ENCODE peak calls at places on chromosomes 16 and 17, in ten cellular contexts. L is CD4-positive, CD25-positive, alpha-beta regulatory T cell; D is nephron progenitor cell; J is NCI-H345; A is stimulated activated CD8-positive, alpha-beta memory T cell treated with anti-CD3 and anti-CD28 coated beads, Interleukin-12 subunit alpha, Interleukin-12 subunit beta, amount 100 ng/mL, for 1 hour; T is ureter; N is natural killer cell; C is pulmonary artery endothelial cell; K is activated B cell treated with CpG ODN at 0.5 μM for 24 hours; B is memory B cell. W is an unnamed sample.

GRCh38 chr16:52451971-52452421 is 94.9 kb downstream of the TOX3 start:
- DNase-seq in L (no peak), D (no peak), J (no peak), A (no peak), T (no peak), N (no peak), C (no peak), K (no peak), B (no peak), W (no peak)

GRCh38 chr16:28974007-28974436 is 556 bp upstream of the SPNS1 start:
- DNase-seq in L (no peak), D (peak), J (peak), A (no peak), T (peak), N (no peak), C (peak), K (no peak), B (no peak), W (peak)

GRCh38 chr16:85557976-85558589 is 55.0 kb upstream of the GSE1 start:
- DNase-seq in L (no peak), D (no peak), J (peak), A (no peak), T (no peak), N (no peak), C (no peak), K (no peak), B (no peak), W (peak)

GRCh38 chr17:29622337-29623282 is at the start of gene CORO6:
- DNase-seq in L (peak), D (peak), J (peak), A (no peak), T (peak), N (peak), C (no peak), K (peak), B (peak), W (no peak)

GRCh38 chr17:74610108-74610507 is 13.4 kb downstream of the CD300E start:
- DNase-seq in L (no peak), D (peak), J (no peak), A (no peak), T (no peak), N (no peak), C (no peak), K (no peak), B (no peak), W (no peak)

GRCh38 chr17:76869209-76869877 is 1.1 kb downstream of the MGAT5B start:
- DNase-seq in L (no peak), D (peak), J (no peak), A (no peak), T (peak), N (no peak), C (no peak), K (peak), B (no peak), W (no peak)

GRCh38 chr16:68744744-68745280 is 7.7 kb downstream of the CDH1 start:
- DNase-seq in L (no peak), D (no peak), J (peak), A (no peak), T (peak), N (no peak), C (no peak), K (no peak), B (no peak), W (no peak)

GRCh38 chr16:64311241-64311640 is 810.6 kb downstream of the CDH11 start:
- DNase-seq in L (no peak), D (no peak), J (no peak), A (no peak), T (no peak), N (no peak), C (no peak), K (no peak), B (no peak), W (no peak)

GRCh38 chr17:75525806-75526554 is 483 bp downstream of the LLGL2 start:
- DNase-seq in L (no peak), D (peak), J (no peak), A (no peak), T (no peak), N (no peak), C (no peak), K (no peak), B (no peak), W (no peak)

GRCh38 chr17:72878975-72879660 is 213.4 kb downstream of the SLC39A11 start:
- DNase-seq in L (no peak), D (no peak), J (no peak), A (no peak), T (no peak), N (no peak), C (no peak), K (no peak), B (no peak), W (no peak)

GRCh38 chr17:56119191-56119590 is 34.1 kb upstream of the ANKFN1 start:
- DNase-seq in L (no peak), D (no peak), J (no peak), A (no peak), T (no peak), N (no peak), C (no peak), K (no peak), B (no peak), W (no peak)

GRCh38 chr16:82263456-82264159 is 93.6 kb upstream of the MPHOSPH6 start:
- DNase-seq in L (peak), D (peak), J (peak), A (peak), T (peak), N (peak), C (peak), K (no peak), B (peak), W (peak)

GRCh38 chr16:49622421-49623402 is 233.2 kb downstream of the ZNF423 start:
- DNase-seq in L (no peak), D (no peak), J (no peak), A (no peak), T (peak), N (no peak), C (no peak), K (no peak), B (no peak), W (no peak)

GRCh38 chr17:33888455-33888854 is 366.6 kb upstream of the CCL2 start:
- DNase-seq in L (no peak), D (no peak), J (no peak), A (no peak), T (no peak), N (no peak), C (no peak), K (no peak), B (no peak), W (no peak)

GRCh38 chr17:71189493-71189831 is 931.4 kb upstream of the SOX9 start:
- DNase-seq in L (no peak), D (no peak), J (no peak), A (no peak), T (no peak), N (no peak), C (no peak), K (no peak), B (no peak), W (no peak)

GRCh38 chr17:35578929-35579448 is 618 bp upstream of the PEX12 start:
- DNase-seq in L (no peak), D (no peak), J (no peak), A (no peak), T (no peak), N (no peak), C (no peak), K (no peak), B (no peak), W (no peak)

GRCh38 chr16:88882358-88883030 is 16.0 kb upstream of the PABPN1L start:
- DNase-seq in L (no peak), D (no peak), J (no peak), A (no peak), T (no peak), N (no peak), C (no peak), K (no peak), B (no peak), W (no peak)

GRCh38 chr17:65346166-65346565 is 209.0 kb downstream of the RGS9 start:
- DNase-seq in L (no peak), D (no peak), J (no peak), A (no peak), T (no peak), N (no peak), C (no peak), K (no peak), B (no peak), W (no peak)

GRCh38 chr17:74532115-74532514 is 840 bp upstream of the CD300LB start:
- DNase-seq in L (no peak), D (no peak), J (no peak), A (no peak), T (peak), N (peak), C (no peak), K (peak), B (no peak), W (no peak)

GRCh38 chr17:14014647-14015046 is 54.7 kb upstream of the COX10 start:
- DNase-seq in L (no peak), D (no peak), J (no peak), A (no peak), T (no peak), N (no peak), C (no peak), K (no peak), B (no peak), W (no peak)

GRCh38 chr16:81604960-81605383 is 160.4 kb downstream of the CMIP start:
- DNase-seq in L (no peak), D (no peak), J (no peak), A (no peak), T (no peak), N (no peak), C (no peak), K (no peak), B (no peak), W (no peak)

GRCh38 chr17:76166168-76166567 is 25.1 kb upstream of the FOXJ1 start:
- DNase-seq in L (no peak), D (no peak), J (no peak), A (no peak), T (no peak), N (no peak), C (no peak), K (no peak), B (no peak), W (no peak)

GRCh38 chr16:72848045-72848410 is 199.9 kb downstream of the ZFHX3 start:
- DNase-seq in L (no peak), D (no peak), J (no peak), A (no peak), T (no peak), N (no peak), C (no peak), K (no peak), B (no peak), W (no peak)

GRCh38 chr17:17599965-17600364 is 8.5 kb upstream of the PEMT start:
- DNase-seq in L (no peak), D (no peak), J (no peak), A (no peak), T (no peak), N (no peak), C (no peak), K (no peak), B (no peak), W (no peak)

GRCh38 chr17:3647769-3648540 is 11.4 kb downstream of the CTNS start:
- DNase-seq in L (no peak), D (peak), J (no peak), A (no peak), T (peak), N (no peak), C (peak), K (no peak), B (no peak), W (no peak)

GRCh38 chr17:17416007-17416399 is 60.8 kb upstream of the MED9 start:
- DNase-seq in L (no peak), D (no peak), J (peak), A (no peak), T (no peak), N (no peak), C (peak), K (no peak), B (no peak), W (peak)

GRCh38 chr16:83215417-83216001 is 588.7 kb downstream of the CDH13 start:
- DNase-seq in L (no peak), D (peak), J (no peak), A (peak), T (no peak), N (peak), C (no peak), K (no peak), B (peak), W (no peak)

GRCh38 chr16:369866-370436 is 387 bp downstream of the MRPL28 start:
- DNase-seq in L (no peak), D (no peak), J (no peak), A (no peak), T (no peak), N (no peak), C (no peak), K (no peak), B (no peak), W (no peak)

GRCh38 chr17:2087597-2088211 is 32.8 kb downstream of the HIC1 start:
- DNase-seq in L (no peak), D (peak), J (no peak), A (no peak), T (no peak), N (no peak), C (peak), K (peak), B (no peak), W (no peak)

GRCh38 chr17:62688398-62689140 is 61.1 kb downstream of the MRC2 start:
- DNase-seq in L (no peak), D (no peak), J (no peak), A (no peak), T (no peak), N (no peak), C (no peak), K (no peak), B (no peak), W (peak)

GRCh38 chr17:42698736-42699414 is 16.5 kb downstream of the CNTNAP1 start:
- DNase-seq in L (no peak), D (no peak), J (no peak), A (no peak), T (peak), N (no peak), C (no peak), K (no peak), B (no peak), W (no peak)

GRCh38 chr17:7897773-7898172 is 9.2 kb downstream of the CHD3 start:
- DNase-seq in L (no peak), D (no peak), J (no peak), A (no peak), T (peak), N (no peak), C (no peak), K (no peak), B (no peak), W (no peak)

GRCh38 chr17:32914181-32914580 is 13.8 kb upstream of the TMEM98 start:
- DNase-seq in L (no peak), D (no peak), J (no peak), A (no peak), T (no peak), N (no peak), C (no peak), K (no peak), B (no peak), W (no peak)

GRCh38 chr17:57902800-57903759 is 52.1 kb downstream of the CUEDC1 start:
- DNase-seq in L (no peak), D (no peak), J (peak), A (no peak), T (peak), N (no peak), C (peak), K (no peak), B (no peak), W (no peak)

GRCh38 chr16:3349175-3349574 is 6.5 kb upstream of the OR2C1 start:
- DNase-seq in L (no peak), D (no peak), J (no peak), A (no peak), T (no peak), N (no peak), C (no peak), K (no peak), B (no peak), W (no peak)

GRCh38 chr16:83965444-83966152 is 2.4 kb upstream of the NECAB2 start:
- DNase-seq in L (no peak), D (no peak), J (no peak), A (no peak), T (no peak), N (no peak), C (no peak), K (no peak), B (no peak), W (no peak)

GRCh38 chr16:72530434-72530833 is 358.5 kb upstream of the PMFBP1 start:
- DNase-seq in L (no peak), D (no peak), J (no peak), A (no peak), T (no peak), N (no peak), C (peak), K (no peak), B (no peak), W (no peak)

W was measured in NCI-H2171.